ENCODE peak calls at places on chromosome 6, in eight cellular contexts. U is osteoblast; O is GM12865; X is GM03348; Z is H4; Y is pancreas; V is effector memory CD8-positive, alpha-beta T cell; S is ascending aorta. E is an unnamed sample.

GRCh38 chr6:34412643-34413214 is 13.1 kb downstream of the RPS10 start:
- DNase-seq in O (no peak), U (no peak), Z (no peak), Y (no peak), X (no peak), S (no peak), V (no peak), E (no peak)

GRCh38 chr6:133300896-133301295 is 59.7 kb downstream of the EYA4 start:
- DNase-seq in Z (no peak), X (no peak), O (no peak), U (no peak), V (no peak), S (no peak), Y (no peak), E (no peak)

GRCh38 chr6:66496659-66497058 is 789.6 kb upstream of the EYS start:
- DNase-seq in Z (peak; percentile 63), O (no peak), U (no peak), Y (no peak), V (no peak), X (peak; percentile 28), S (no peak), E (no peak)

GRCh38 chr6:69668916-69669315 is 127.9 kb downstream of the LMBRD1 start:
- DNase-seq in Z (no peak), X (no peak), U (no peak), V (no peak), Y (no peak), O (no peak), S (no peak), E (no peak)

GRCh38 chr6:158467923-158468322 is 92.0 kb upstream of the TMEM181 start:
- DNase-seq in Y (no peak), U (no peak), O (no peak), V (no peak), Z (no peak), X (no peak), S (no peak), E (no peak)

GRCh38 chr6:90088009-90088408 is 193.7 kb downstream of the GJA10 start:
- DNase-seq in O (no peak), U (no peak), V (no peak), Z (peak; percentile 50), S (no peak), Y (no peak), X (peak; percentile 51), E (no peak)

GRCh38 chr6:149840345-149841075 is 23.6 kb downstream of the LRP11 start:
- DNase-seq in S (peak; percentile 73), U (peak; percentile 72), V (peak; percentile 9), O (peak; percentile 54), X (peak; percentile 87), Y (peak; percentile 90), Z (peak; percentile 66), E (no peak)

GRCh38 chr6:144195671-144196070 is 45.4 kb downstream of the STX11 start:
- DNase-seq in S (no peak), Z (peak; percentile 80), Y (no peak), U (no peak), X (no peak), V (no peak), O (no peak), E (no peak)

GRCh38 chr6:148137652-148138051 is 205.0 kb upstream of the SASH1 start:
- DNase-seq in U (no peak), Z (no peak), O (no peak), X (no peak), Y (no peak), S (no peak), V (no peak), E (no peak)

GRCh38 chr6:30556714-30556963 is 350 bp upstream of the GNL1 start:
- DNase-seq in S (peak; percentile 95), Z (peak; percentile 92), Y (peak; percentile 90), V (no peak), X (no peak), O (peak; percentile 97), U (no peak), E (no peak)

E was measured in glomerular endothelial cell.